ENCODE peak calls at places on chromosomes 4 and X, in nine cellular contexts. C, D, U, O, I, P, X, F and T are unnamed samples.

GRCh38 chr4:180060159-180060889 is 2182.9 kb upstream of the TENM3 start:
- DNase-seq in C (no peak), D (no peak), U (peak; percentile 23), O (no peak), I (no peak), P (no peak), X (no peak), F (no peak), T (no peak)

GRCh38 chrX:111506826-111507225 is 4.6 kb upstream of the SERTM2 start:
- DNase-seq in C (no peak), D (no peak), U (no peak), O (no peak), I (no peak), P (no peak), X (no peak), F (no peak), T (no peak)

GRCh38 chr4:169272265-169272886 is 1.6 kb upstream of the SH3RF1 start:
- DNase-seq in C (no peak), D (no peak), U (no peak), O (no peak), I (peak; percentile 72), P (no peak), X (no peak), F (no peak), T (no peak)

GRCh38 chr4:145066063-145066501 is 31.9 kb downstream of the ANAPC10 start:
- DNase-seq in C (no peak), D (no peak), U (peak; percentile 29), O (no peak), I (no peak), P (no peak), X (no peak), F (no peak), T (no peak)

GRCh38 chr4:140884431-140885058 is 128.4 kb upstream of the TBC1D9 start:
- DNase-seq in C (peak; percentile 53), D (peak; percentile 75), U (peak; percentile 67), O (peak; percentile 29), I (peak; percentile 9), P (peak; percentile 86), X (peak; percentile 66), F (no peak), T (peak; percentile 52)

GRCh38 chr4:155491336-155492131 is 114.8 kb upstream of the MAP9 start:
- DNase-seq in C (no peak), D (no peak), U (no peak), O (no peak), I (peak; percentile 27), P (no peak), X (no peak), F (no peak), T (no peak)

GRCh38 chr4:47791978-47792377 is 45.9 kb downstream of the CORIN start:
- DNase-seq in C (no peak), D (no peak), U (no peak), O (no peak), I (no peak), P (no peak), X (no peak), F (no peak), T (no peak)

GRCh38 chr4:143375326-143376073 is 38.8 kb downstream of the GAB1 start:
- DNase-seq in C (peak; percentile 15), D (peak; percentile 71), U (peak; percentile 12), O (no peak), I (no peak), P (peak; percentile 86), X (no peak), F (no peak), T (no peak)

GRCh38 chr4:99144070-99144469 is at the start of gene ADH4:
- DNase-seq in C (no peak), D (peak; percentile 55), U (no peak), O (no peak), I (no peak), P (no peak), X (no peak), F (no peak), T (no peak)

GRCh38 chrX:6574762-6575161 is 39.8 kb upstream of the VCX3A start:
- DNase-seq in C (no peak), D (no peak), U (no peak), O (no peak), I (no peak), P (peak; percentile 1), X (no peak), F (no peak), T (no peak)

GRCh38 chrX:1554469-1555210 is 17.7 kb upstream of the P2RY8 start:
- DNase-seq in C (peak; percentile 2), D (peak; percentile 80), U (no peak), O (peak; percentile 25), I (no peak), P (peak; percentile 54), X (no peak), F (peak; percentile 42), T (no peak)

GRCh38 chr4:7156273-7157139 is 35.8 kb upstream of the SORCS2 start:
- DNase-seq in C (no peak), D (peak; percentile 43), U (peak; percentile 27), O (no peak), I (no peak), P (no peak), X (peak; percentile 52), F (peak; percentile 56), T (no peak)

GRCh38 chr4:102477657-102478056 is 23.5 kb upstream of the NFKB1 start:
- DNase-seq in C (no peak), D (no peak), U (no peak), O (no peak), I (no peak), P (no peak), X (no peak), F (no peak), T (no peak)

GRCh38 chrX:110086916-110087484 is 84.1 kb downstream of the TMEM164 start:
- DNase-seq in C (no peak), D (no peak), U (peak; percentile 94), O (no peak), I (no peak), P (no peak), X (no peak), F (no peak), T (no peak)

GRCh38 chr4:176380352-176381157 is 60.8 kb downstream of the SPCS3 start:
- DNase-seq in C (no peak), D (no peak), U (no peak), O (no peak), I (no peak), P (no peak), X (peak; percentile 52), F (no peak), T (no peak)

GRCh38 chrX:150362599-150363481 is at the start of gene MAMLD1:
- DNase-seq in C (peak; percentile 63), D (peak; percentile 85), U (peak; percentile 82), O (peak; percentile 70), I (no peak), P (no peak), X (peak; percentile 72), F (peak; percentile 82), T (no peak)

GRCh38 chr4:152255437-152255836 is 280.5 kb downstream of the FBXW7 start:
- DNase-seq in C (peak; percentile 90), D (no peak), U (no peak), O (no peak), I (peak; percentile 63), P (no peak), X (peak; percentile 59), F (no peak), T (peak; percentile 27)

GRCh38 chr4:137310156-137310555 is 222.1 kb downstream of the PCDH18 start:
- DNase-seq in C (no peak), D (no peak), U (no peak), O (no peak), I (no peak), P (no peak), X (no peak), F (no peak), T (no peak)

GRCh38 chrX:36908801-36909403 is 99.3 kb upstream of the FAM47C start:
- DNase-seq in C (no peak), D (no peak), U (peak; percentile 41), O (no peak), I (peak; percentile 1), P (peak; percentile 38), X (no peak), F (no peak), T (no peak)

GRCh38 chr4:128311659-128312392 is 24.2 kb upstream of the PGRMC2 start:
- DNase-seq in C (no peak), D (no peak), U (no peak), O (peak; percentile 49), I (no peak), P (no peak), X (peak; percentile 7), F (no peak), T (no peak)

GRCh38 chrX:99857455-99857854 is 552.6 kb downstream of the PCDH19 start:
- DNase-seq in C (no peak), D (no peak), U (no peak), O (no peak), I (no peak), P (no peak), X (no peak), F (no peak), T (no peak)
- TF ChIP-seq CTCF in C (peak; percentile 10), D (no peak), U (no peak), O (no peak), I (no peak), P (peak; percentile 24), X (no peak), F (no peak), T (no peak)

DNA sequence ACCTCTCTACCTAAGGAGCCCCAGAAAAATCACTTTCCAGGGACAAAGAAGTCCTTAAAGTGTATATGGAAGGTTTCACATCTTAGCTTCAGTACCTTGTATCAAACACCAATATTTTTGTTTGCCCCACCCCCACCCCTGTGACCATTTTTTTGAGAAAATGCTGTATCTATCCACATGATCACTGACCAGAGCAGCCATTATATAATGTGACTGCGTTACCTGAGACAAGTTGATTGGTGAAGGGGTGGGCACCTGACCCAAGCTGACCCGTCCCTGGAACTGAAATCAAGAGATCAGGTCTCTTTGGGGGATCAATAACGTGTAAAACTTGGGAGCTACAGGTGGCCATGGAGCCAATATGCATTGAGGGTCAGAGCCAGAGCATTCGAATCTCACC is 10.7 kb downstream of the TIFA start:
- DNase-seq in C (no peak), D (no peak), U (no peak), O (no peak), I (no peak), P (no peak), X (no peak), F (no peak), T (no peak)
- H3K4me3 ChIP-seq in C (no peak overlapping the region), D (no peak overlapping the region), U (no peak overlapping the region), O (no peak overlapping the region), I (peak overlapping the region; percentile 37), P (no peak overlapping the region), X (no peak overlapping the region), F (no peak overlapping the region), T (no peak overlapping the region)

GRCh38 chrX:46545111-46546005 is at the start of gene ZNF674:
- DNase-seq in C (peak; percentile 92), D (peak; percentile 96), U (peak; percentile 94), O (peak; percentile 93), I (peak; percentile 75), P (peak; percentile 94), X (peak; percentile 95), F (peak; percentile 96), T (peak; percentile 76)
- TF ChIP-seq CTCF in C (peak; percentile 63), D (peak; percentile 51), U (no peak), O (peak; percentile 17), I (peak; percentile 46), P (peak; percentile 55), X (no peak), F (peak; percentile 35), T (peak; percentile 39)

DNA sequence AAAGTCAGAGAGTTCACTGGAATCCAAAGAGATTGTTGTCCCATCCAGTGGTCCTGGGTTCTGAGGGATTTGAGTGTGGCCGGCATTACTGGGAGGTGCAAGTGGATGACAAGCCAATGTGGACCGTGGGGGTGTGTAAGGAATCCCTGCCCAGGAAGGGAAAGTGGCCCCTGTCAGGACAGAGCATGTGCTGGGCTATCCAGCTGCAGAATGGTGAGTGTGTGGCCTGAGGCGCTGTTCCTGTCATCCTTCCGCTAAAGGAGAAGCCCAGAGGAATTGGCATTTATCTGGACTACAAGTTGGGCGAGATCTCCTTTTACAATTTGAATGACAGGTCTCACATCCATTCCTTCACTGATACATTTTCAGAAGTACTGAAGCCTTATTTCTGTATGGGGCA is 20.4 kb upstream of the TRIM60 start:
- DNase-seq in C (no peak), D (no peak), U (no peak), O (no peak), I (no peak), P (no peak), X (no peak), F (no peak), T (no peak)
- H3K4me3 ChIP-seq in C (no peak overlapping the region), D (no peak overlapping the region), U (no peak overlapping the region), O (no peak overlapping the region), I (no peak overlapping the region), P (no peak overlapping the region), X (no peak overlapping the region), F (no peak overlapping the region), T (no peak overlapping the region)